ENCODE peak calls at places on chromosomes 12 and 14, in seven cellular contexts. B is left lung; V is tibial artery; W is ovary; F is kidney; E is CD8-positive, alpha-beta T cell; C is upper lobe of right lung. A is an unnamed sample.

GRCh38 chr12:131152587-131152986 is 198.9 kb downstream of the ADGRD1 start:
- DNase-seq in B (no peak), V (peak; percentile 20), W (peak; percentile 4), F (no peak), E (no peak), C (no peak), A (peak; percentile 53)

GRCh38 chr12:48961801-48962200 is 4.5 kb upstream of the ARF3 start:
- DNase-seq in B (no peak), V (no peak), W (no peak), F (no peak), E (no peak), C (no peak), A (no peak)

GRCh38 chr12:64468966-64469365 is 17.0 kb downstream of the TBK1 start:
- DNase-seq in B (no peak), V (no peak), W (no peak), F (no peak), E (no peak), C (no peak), A (no peak)

GRCh38 chr12:108568653-108569154 is 6.3 kb downstream of the ISCU start:
- DNase-seq in B (no peak), V (peak; percentile 31), W (no peak), F (no peak), E (peak; percentile 36), C (no peak), A (no peak)

GRCh38 chr12:64652346-64652745 is 42.1 kb downstream of the RASSF3 start:
- DNase-seq in B (no peak), V (no peak), W (no peak), F (no peak), E (no peak), C (no peak), A (no peak)

GRCh38 chr14:50342211-50343080 is 30.3 kb downstream of the DMAC2L start:
- DNase-seq in B (no peak), V (peak; percentile 76), W (peak; percentile 64), F (peak; percentile 82), E (no peak), C (no peak), A (peak; percentile 69)

GRCh38 chr14:74907744-74908143 is 15.3 kb downstream of the RPS6KL1 start:
- DNase-seq in B (no peak), V (no peak), W (no peak), F (peak; percentile 70), E (no peak), C (no peak), A (no peak)

GRCh38 chr12:82479511-82479910 is 121.2 kb downstream of the METTL25 start:
- DNase-seq in B (no peak), V (no peak), W (no peak), F (no peak), E (no peak), C (no peak), A (no peak)

GRCh38 chr14:32998433-32998832 is 59.8 kb downstream of the NPAS3 start:
- DNase-seq in B (no peak), V (no peak), W (no peak), F (no peak), E (no peak), C (no peak), A (no peak)

GRCh38 chr14:36243183-36243582 is 66.7 kb upstream of the PTCSC3 start:
- DNase-seq in B (no peak), V (no peak), W (no peak), F (no peak), E (no peak), C (no peak), A (no peak)

GRCh38 chr14:105925615-105926414 is 399.4 kb downstream of the TMEM121 start:
- DNase-seq in B (peak; percentile 30), V (peak; percentile 50), W (no peak), F (peak; percentile 61), E (no peak), C (no peak), A (no peak)

GRCh38 chr14:94051115-94051514 is 25.0 kb downstream of the OTUB2 start:
- DNase-seq in B (no peak), V (peak; percentile 58), W (peak; percentile 75), F (no peak), E (no peak), C (no peak), A (peak; percentile 59)
- H3K36me3 ChIP-seq in B (no peaks in the 10 kb centered on the region), V (peaks cover 100% of the 10 kb centered on the region), W (no peaks in the 10 kb centered on the region), F (peaks cover 68% of the 10 kb centered on the region), E (peaks cover 85% of the 10 kb centered on the region), C (peaks cover 100% of the 10 kb centered on the region), A (peaks cover 99% of the 10 kb centered on the region)

GRCh38 chr14:89447182-89447970 is 30.3 kb upstream of the FOXN3 start:
- DNase-seq in B (no peak), V (peak; percentile 24), W (no peak), F (peak; percentile 12), E (no peak), C (no peak), A (no peak)
- H3K4me3 ChIP-seq in B (no peak overlapping the region), V (no peak overlapping the region), W (no peak overlapping the region), F (no peak overlapping the region), E (no peak overlapping the region), C (no peak overlapping the region), A (no peak overlapping the region)

DNA sequence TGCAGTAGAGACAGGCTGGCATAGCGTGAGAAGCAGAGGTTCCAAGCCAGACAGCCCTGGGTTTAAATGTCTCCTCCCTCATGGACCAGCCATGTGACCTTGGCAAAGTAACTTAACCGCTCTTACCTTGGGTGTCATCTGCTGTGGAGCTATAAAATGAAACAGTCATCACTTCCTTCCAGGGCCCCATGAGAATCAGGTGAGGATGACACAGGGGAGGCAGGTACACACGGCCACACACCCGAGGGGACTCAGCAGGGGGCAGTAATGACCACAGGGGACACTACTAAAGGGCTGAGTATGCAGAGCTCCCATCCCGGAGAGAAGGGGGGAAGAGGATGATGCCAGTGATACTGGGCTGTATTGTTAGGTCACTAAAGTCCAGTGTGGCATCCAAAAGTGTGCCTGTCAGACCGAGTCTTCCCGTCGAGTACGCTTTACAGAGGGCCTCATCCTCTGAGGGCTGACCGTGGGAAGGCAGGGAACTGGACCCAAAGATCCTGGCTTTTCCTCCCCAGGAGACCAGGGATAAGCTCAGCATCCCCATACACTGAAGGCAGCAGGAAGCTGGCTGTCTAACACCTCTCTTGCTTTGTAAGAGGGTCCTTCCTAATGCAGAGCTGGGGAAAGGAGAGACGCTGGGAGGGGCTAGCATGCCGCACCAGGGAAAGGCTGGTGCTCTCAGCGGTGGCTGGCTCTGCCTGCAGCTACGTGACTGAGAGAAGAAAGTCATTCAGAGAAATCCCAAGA is 94.2 kb downstream of the SINHCAF start:
- DNase-seq in B (no peak), V (no peak), W (no peak), F (no peak), E (no peak), C (no peak), A (no peak)
- TF ChIP-seq CTCF in B (no peak), V (no peak), W (no peak), F (no peak), E (no peak), C (no peak), A (no peak)

GRCh38 chr12:54282949-54283593 is 2.5 kb downstream of the HNRNPA1 start:
- DNase-seq in B (no peak), V (no peak), W (no peak), F (no peak), E (no peak), C (no peak), A (no peak)

GRCh38 chr12:54285150-54286041 is 4.9 kb downstream of the HNRNPA1 start:
- DNase-seq in B (no peak), V (no peak), W (no peak), F (no peak), E (no peak), C (no peak), A (no peak)

GRCh38 chr12:54280401-54281260 is at the start of gene HNRNPA1:
- DNase-seq in B (no peak), V (peak; percentile 99), W (peak; percentile 96), F (peak; percentile 97), E (peak; percentile 88), C (peak; percentile 93), A (peak; percentile 99)

GRCh38 chr12:54287316-54288157 is 7.0 kb downstream of the HNRNPA1 start:
- DNase-seq in B (no peak), V (no peak), W (no peak), F (peak; percentile 12), E (no peak), C (no peak), A (no peak)

DNA sequence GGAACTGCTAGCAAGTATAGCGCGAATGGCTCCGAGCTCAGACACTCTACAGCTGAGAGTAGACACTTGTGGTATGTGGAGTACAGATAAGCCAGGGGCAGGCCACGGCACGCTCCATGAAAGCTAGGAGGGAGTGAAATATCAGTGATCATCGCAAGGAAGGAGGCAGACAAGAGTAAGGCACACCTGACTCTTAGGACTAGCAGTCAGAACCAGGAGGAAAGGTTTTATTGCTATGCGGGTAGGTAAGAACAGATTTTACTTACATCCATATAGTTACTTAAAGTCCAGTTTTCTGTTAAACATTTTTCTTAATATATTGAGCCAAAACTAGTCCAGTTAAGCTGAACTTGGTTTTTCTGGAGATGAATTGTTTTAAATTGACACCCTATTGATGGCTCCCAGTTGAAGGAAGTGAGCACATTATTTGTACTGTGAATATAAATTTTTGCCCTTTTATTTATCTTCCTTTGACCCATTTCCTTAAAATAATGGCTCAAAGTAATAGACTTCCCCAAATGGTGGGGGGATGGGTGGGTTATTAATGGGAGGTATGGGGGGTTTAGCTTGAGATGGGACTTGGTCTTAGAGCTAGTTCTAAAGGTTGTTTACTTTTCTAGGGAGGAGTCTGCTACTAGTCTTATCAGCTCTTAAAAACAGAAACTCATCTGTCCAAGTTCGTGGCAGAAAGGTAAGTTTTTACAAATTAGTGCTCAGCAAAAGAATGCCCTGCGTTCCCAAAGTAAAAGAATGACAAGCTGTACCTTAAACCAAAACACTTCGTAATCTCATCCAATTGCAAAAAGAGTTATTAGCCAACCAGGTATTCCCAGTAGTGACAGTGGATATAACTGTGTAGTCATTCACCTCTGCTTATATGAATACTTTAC is 5.8 kb downstream of the HNRNPA1 start:
- DNase-seq in B (no peak), V (no peak), W (no peak), F (no peak), E (no peak), C (no peak), A (no peak)
- H3K36me3 ChIP-seq in B (peaks cover 13% of the 10 kb centered on the region), V (peaks cover 73% of the 10 kb centered on the region), W (no peaks in the 10 kb centered on the region), F (peaks cover 42% of the 10 kb centered on the region), E (peaks cover 55% of the 10 kb centered on the region), C (peaks cover 74% of the 10 kb centered on the region), A (peaks cover 74% of the 10 kb centered on the region)

GRCh38 chr14:22478670-22479069 is 110.4 kb downstream of the DAD1 start:
- DNase-seq in B (no peak), V (no peak), W (no peak), F (no peak), E (no peak), C (no peak), A (no peak)
- H3K4me3 ChIP-seq in B (no peak overlapping the region), V (no peak overlapping the region), W (no peak overlapping the region), F (no peak overlapping the region), E (no peak overlapping the region), C (no peak overlapping the region), A (no peak overlapping the region)

DNA sequence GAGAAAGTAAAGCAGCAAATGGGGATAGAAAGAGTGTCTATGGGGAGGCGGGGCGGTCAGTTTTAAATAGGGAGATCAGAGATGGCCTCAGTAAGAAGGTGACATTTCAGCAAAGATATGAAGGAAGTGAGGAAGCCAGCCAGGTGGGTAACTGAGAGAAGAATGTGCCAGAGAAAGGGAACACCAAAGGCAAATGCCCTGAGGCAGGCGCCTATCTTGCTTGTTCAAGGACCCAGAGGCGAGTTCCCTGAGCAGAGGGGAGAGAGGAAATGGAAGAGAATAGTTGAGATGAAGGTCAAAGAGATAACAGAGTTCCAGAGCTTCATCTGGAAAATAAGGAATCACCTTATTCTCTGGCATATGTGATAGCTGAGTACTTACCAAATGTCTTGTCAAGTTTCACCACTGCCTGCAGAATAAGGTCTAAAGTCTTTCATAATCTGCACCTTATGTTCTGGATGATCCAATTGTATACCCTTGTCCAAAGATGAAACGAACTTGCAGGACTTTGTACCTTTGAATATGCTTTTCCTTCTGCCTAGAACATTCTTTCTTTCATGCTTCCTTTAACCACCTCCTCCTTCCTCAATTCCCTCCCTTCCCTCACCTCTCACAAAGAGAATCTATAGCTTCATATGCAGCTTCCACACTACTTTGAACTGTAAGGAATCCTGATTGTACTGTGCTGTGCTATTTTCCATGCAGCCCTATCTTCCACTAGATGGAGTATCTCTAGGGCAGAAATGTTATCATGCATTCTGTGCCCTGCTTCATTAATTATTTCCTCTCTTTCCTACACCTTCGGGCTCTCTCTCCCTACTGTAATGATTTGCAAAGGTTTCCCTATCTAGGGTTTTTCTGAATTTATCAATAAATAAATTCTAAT is 38.5 kb downstream of the GNPTAB start:
- DNase-seq in B (no peak), V (no peak), W (no peak), F (no peak), E (no peak), C (no peak), A (no peak)
- TF ChIP-seq CTCF in B (no peak), V (peak; percentile 12), W (no peak), F (peak; percentile 37), E (no peak), C (peak; percentile 39), A (peak; percentile 19)

A was measured in right atrium auricular region.